ENCODE peak calls at places on chromosomes 6 and 20, in four cellular contexts. I is neural progenitor cell, B is ovary, X is OCI-LY7. U is an unnamed sample.

GRCh38 chr6:154487367-154488275 is 22.9 kb downstream of the CNKSR3 start:
- DNase-seq in B (no peak), X (no peak), I (no peak), U (peak; percentile 30)

GRCh38 chr6:157994126-157994795 is 12.6 kb downstream of the SYNJ2 start:
- DNase-seq in B (no peak), X (no peak), I (no peak), U (no peak)

GRCh38 chr20:10079964-10080363 is 45.2 kb downstream of the ANKEF1 start:
- DNase-seq in X (no peak), B (no peak), I (no peak), U (peak; percentile 90)

GRCh38 chr6:134911532-134911931 is 38.4 kb downstream of the ALDH8A1 start:
- DNase-seq in I (no peak), B (no peak), X (no peak), U (peak; percentile 80)

GRCh38 chr6:159606786-159607185 is 86.3 kb downstream of the SOD2 start:
- DNase-seq in B (no peak), I (no peak), X (no peak), U (peak; percentile 47)

GRCh38 chr6:4607026-4607704 is 169.0 kb upstream of the CDYL start:
- DNase-seq in B (peak; percentile 22), X (no peak), I (no peak), U (peak; percentile 48)

GRCh38 chr6:47690791-47691190 is 7.6 kb upstream of the ADGRF4 start:
- DNase-seq in X (no peak), B (no peak), I (no peak), U (no peak)

GRCh38 chr6:150184850-150185480 is 42.1 kb downstream of the PPP1R14C start:
- DNase-seq in I (no peak), B (no peak), X (peak; percentile 57), U (no peak)

GRCh38 chr6:3977875-3978711 is 100.8 kb downstream of the FAM217A start:
- DNase-seq in X (peak; percentile 54), I (peak; percentile 53), B (no peak), U (peak; percentile 86)

GRCh38 chr20:11136691-11137090 is 462.9 kb upstream of the JAG1 start:
- DNase-seq in B (no peak), X (no peak), I (no peak), U (no peak)

GRCh38 chr6:133463789-133464188 is 222.6 kb downstream of the EYA4 start:
- DNase-seq in B (no peak), X (no peak), I (no peak), U (no peak)

GRCh38 chr6:65760285-65760684 is 53.3 kb upstream of the EYS start:
- DNase-seq in B (no peak), X (no peak), I (no peak), U (no peak)

GRCh38 chr6:138113588-138114210 is 6.5 kb upstream of the PERP start:
- DNase-seq in B (no peak), I (no peak), X (no peak), U (no peak)

GRCh38 chr6:4666886-4667513 is 109.2 kb upstream of the CDYL start:
- DNase-seq in I (no peak), X (no peak), B (no peak), U (no peak)

GRCh38 chr20:1185781-1186334 is 1.1 kb upstream of the TMEM74B start:
- DNase-seq in X (peak; percentile 45), B (no peak), I (peak; percentile 83), U (peak; percentile 69)

GRCh38 chr20:45450097-45450818 is 19.3 kb upstream of the WFDC2 start:
- DNase-seq in I (peak; percentile 70), X (peak; percentile 79), B (no peak), U (peak; percentile 75)

GRCh38 chr6:30361661-30362060 is 16.7 kb downstream of the RPP21 start:
- DNase-seq in X (no peak), B (no peak), I (no peak), U (no peak)

GRCh38 chr6:106117579-106117978 is 31.4 kb downstream of the PRDM1 start:
- DNase-seq in B (no peak), I (no peak), X (no peak), U (no peak)

GRCh38 chr6:6801002-6801329 is 212.4 kb downstream of the LY86 start:
- DNase-seq in I (no peak), X (no peak), B (no peak), U (no peak)

GRCh38 chr6:168545428-168545827 is 104.4 kb downstream of the SMOC2 start:
- DNase-seq in X (no peak), I (no peak), B (no peak), U (no peak)

GRCh38 chr20:4171538-4172116 is 156.3 kb upstream of the RNF24 start:
- DNase-seq in X (no peak), B (peak; percentile 18), I (peak; percentile 40), U (peak; percentile 38)

GRCh38 chr20:39849664-39850063 is 839.4 kb downstream of the MAFB start:
- DNase-seq in B (peak; percentile 69), X (no peak), I (no peak), U (peak; percentile 91)

GRCh38 chr6:147022041-147022440 is 182.2 kb upstream of the STXBP5 start:
- DNase-seq in B (no peak), I (no peak), X (no peak), U (no peak)

GRCh38 chr6:43699564-43700186 is 12.1 kb upstream of the MRPS18A start:
- DNase-seq in X (no peak), B (no peak), I (no peak), U (peak; percentile 21)

GRCh38 chr6:161079566-161080262 is 88.1 kb downstream of the MAP3K4 start:
- DNase-seq in X (no peak), I (no peak), B (no peak), U (peak; percentile 62)

GRCh38 chr6:74273541-74273940 is 577.5 kb downstream of the CD109 start:
- DNase-seq in I (no peak), B (no peak), X (no peak), U (no peak)

DNA sequence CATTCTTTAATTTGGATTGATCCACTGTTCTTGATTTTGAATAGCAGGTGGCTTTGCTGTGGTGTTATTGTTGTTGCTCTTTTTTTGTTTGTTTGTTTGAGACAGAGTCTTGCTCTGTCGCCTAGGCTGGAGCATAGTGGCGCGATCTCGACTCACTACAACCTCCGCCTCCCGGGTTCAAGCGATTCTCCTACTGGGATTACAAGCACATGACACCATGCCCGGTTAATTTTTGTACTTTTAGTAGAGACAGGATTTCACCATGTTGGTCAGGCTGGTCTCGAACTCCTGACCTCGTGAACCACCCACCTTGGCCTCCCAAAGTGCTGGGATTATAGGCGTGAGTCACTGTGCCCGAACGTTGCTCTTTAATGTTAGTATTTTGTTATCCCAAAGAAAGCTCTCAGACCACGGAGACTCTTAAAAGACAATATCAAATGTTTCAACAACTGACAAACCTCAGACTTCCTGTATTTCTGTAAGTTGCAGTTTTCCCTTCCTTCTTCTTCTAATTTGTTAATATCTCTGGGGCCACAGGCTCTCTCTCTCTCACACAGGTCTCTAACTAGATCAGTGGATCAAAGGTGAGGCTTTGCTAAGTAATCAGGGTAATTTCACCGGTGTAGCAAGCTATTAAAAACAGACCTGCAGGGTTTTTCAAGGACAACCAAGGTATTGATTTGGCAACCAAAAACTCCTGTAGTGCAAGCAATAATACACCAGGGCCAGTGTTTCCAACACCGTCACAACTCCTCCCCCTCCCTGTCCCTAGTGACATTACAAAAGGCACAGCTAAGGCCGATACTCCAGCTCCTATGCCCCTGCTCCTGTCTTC is 48.8 kb upstream of the ZNF217 start:
- DNase-seq in I (peak; percentile 65), X (peak; percentile 53), B (no peak), U (no peak)
- TF ChIP-seq CTCF in I (no peak), X (no peak), B (no peak), U (no peak)

GRCh38 chr6:149140910-149141290 is 176.6 kb upstream of the TAB2 start:
- DNase-seq in B (no peak), X (no peak), I (no peak), U (no peak)

GRCh38 chr6:149138699-149139294 is 178.7 kb upstream of the TAB2 start:
- DNase-seq in B (no peak), I (no peak), X (no peak), U (no peak)

GRCh38 chr6:149140137-149140909 is 177.2 kb upstream of the TAB2 start:
- DNase-seq in X (no peak), I (no peak), B (no peak), U (no peak)

GRCh38 chr6:149138093-149138492 is 179.4 kb upstream of the TAB2 start:
- DNase-seq in X (no peak), I (no peak), B (no peak), U (no peak)

GRCh38 chr6:149139782-149140136 is 177.8 kb upstream of the TAB2 start:
- DNase-seq in B (no peak), I (no peak), X (no peak), U (no peak)
- H3K4me3 ChIP-seq in B (no peak overlapping the region), I (no peak overlapping the region), X (no peak overlapping the region), U (no peak overlapping the region)

GRCh38 chr6:12602342-12602741 is 114.2 kb upstream of the PHACTR1 start:
- DNase-seq in B (no peak), X (peak; percentile 24), I (no peak), U (no peak)

GRCh38 chr6:12603711-12604049 is 112.9 kb upstream of the PHACTR1 start:
- DNase-seq in B (no peak), X (no peak), I (no peak), U (no peak)

GRCh38 chr6:12601881-12602280 is 114.7 kb upstream of the PHACTR1 start:
- DNase-seq in I (no peak), X (peak; percentile 72), B (no peak), U (no peak)

GRCh38 chr6:12605888-12606345 is 110.7 kb upstream of the PHACTR1 start:
- DNase-seq in I (peak; percentile 85), B (no peak), X (peak; percentile 86), U (peak; percentile 84)

GRCh38 chr6:12602951-12603710 is 113.4 kb upstream of the PHACTR1 start:
- DNase-seq in X (peak; percentile 77), I (peak; percentile 63), B (no peak), U (peak; percentile 50)
- TF ChIP-seq CTCF in X (peak; percentile 84), I (peak; percentile 71), B (no peak), U (peak; percentile 50)

DNA sequence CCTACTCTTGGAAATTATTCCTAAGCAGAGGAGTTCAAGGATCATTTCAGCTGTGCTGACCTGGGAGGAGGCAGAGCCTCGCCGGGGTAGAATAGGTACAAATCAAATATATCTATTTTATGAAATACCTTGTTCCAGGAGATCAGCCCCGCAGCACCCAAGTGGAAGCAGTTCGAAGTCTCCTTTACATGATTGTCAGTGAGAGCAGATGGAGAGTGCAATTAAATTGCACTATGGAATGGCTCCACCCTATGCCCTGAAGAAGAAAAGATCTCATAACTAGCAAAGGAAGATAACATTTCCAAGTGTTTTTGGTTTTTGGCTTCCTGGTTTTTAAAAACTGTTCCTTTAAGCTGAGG is 31.4 kb downstream of the DUSP22 start:
- DNase-seq in B (no peak), X (peak; percentile 44), I (no peak), U (no peak)
- H3K4me3 ChIP-seq in B (no peak overlapping the region), X (peak overlapping the region; percentile 18), I (no peak overlapping the region), U (no peak overlapping the region)

DNA sequence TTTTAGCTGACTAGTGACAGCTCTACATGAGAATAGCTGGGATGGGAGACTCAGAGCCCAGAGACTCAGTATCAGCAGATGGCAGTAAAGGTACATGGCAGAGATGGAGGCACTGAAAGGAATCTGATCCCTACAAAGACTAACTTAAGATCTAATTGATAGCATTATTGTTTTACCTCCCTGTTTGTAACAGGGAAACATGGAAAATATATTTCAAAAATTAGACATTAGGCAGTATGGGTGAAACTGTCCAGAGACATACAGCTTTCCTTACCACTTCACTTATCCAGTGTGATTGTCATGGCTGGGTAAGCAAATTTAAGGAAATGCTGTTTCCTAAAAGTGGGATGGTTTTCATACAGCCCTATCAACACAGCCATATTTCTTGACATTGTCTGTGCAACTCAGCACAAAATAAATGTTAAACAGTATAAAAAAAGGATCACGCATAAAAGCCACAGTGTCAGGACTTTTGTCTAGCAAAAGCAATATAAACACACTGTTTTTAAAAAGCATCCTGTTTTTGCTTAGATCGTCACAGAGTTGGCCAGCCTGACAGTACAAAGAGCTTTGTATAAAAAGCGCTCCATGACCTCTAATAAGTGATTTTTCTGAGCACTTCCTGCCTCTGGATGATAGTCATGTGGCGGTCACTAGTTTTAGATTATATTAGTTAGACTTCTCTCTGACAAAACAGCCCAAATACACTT is 376.9 kb downstream of the PHF3 start:
- DNase-seq in B (no peak), I (peak; percentile 73), X (no peak), U (no peak)
- TF ChIP-seq CTCF in B (no peak), I (peak; percentile 85), X (peak; percentile 51), U (no peak)

U was measured in foreskin fibroblast.